ENCODE peak calls at places on chromosomes 3 and 15, in nine cellular contexts. F is Caco-2, E is brain microvascular endothelial cell, H is fibroblast of lung, T is A549, K is pancreas, X is AG09319, I is mucosa of descending colon, R is mesothelial cell of epicardium. J is an unnamed sample.

GRCh38 chr15:79954659-79955058 is 16.3 kb downstream of the BCL2A1 start:
- DNase-seq in T (no peak), R (no peak), E (no peak), X (no peak), H (no peak), K (peak; percentile 26), F (no peak), I (no peak), J (no peak)

GRCh38 chr3:119099785-119100184 is 46.2 kb upstream of the TEX55 start:
- DNase-seq in H (no peak), K (no peak), R (no peak), T (no peak), E (no peak), F (no peak), I (no peak), X (no peak), J (no peak)

GRCh38 chr15:90530250-90531051 is 728 bp downstream of the CRTC3 start:
- DNase-seq in K (peak; percentile 32), X (no peak), E (no peak), F (peak; percentile 53), I (peak; percentile 71), H (peak; percentile 46), T (peak; percentile 40), R (peak; percentile 40), J (peak; percentile 33)

GRCh38 chr3:157428957-157429356 is 7.7 kb upstream of the PTX3 start:
- DNase-seq in X (no peak), R (no peak), I (no peak), E (no peak), F (no peak), H (no peak), K (no peak), T (no peak), J (peak; percentile 11)

GRCh38 chr3:171165499-171165921 is 139.0 kb upstream of the SLC2A2 start:
- DNase-seq in K (no peak), X (no peak), E (no peak), F (no peak), T (no peak), R (no peak), I (no peak), H (no peak), J (no peak)

GRCh38 chr3:13715961-13716360 is 163.9 kb downstream of the WNT7A start:
- DNase-seq in T (no peak), I (no peak), R (no peak), X (no peak), K (no peak), E (no peak), H (no peak), F (no peak), J (no peak)

GRCh38 chr3:160605315-160605714 is 39.9 kb upstream of the KPNA4 start:
- DNase-seq in I (no peak), H (no peak), E (no peak), R (no peak), F (no peak), T (no peak), K (no peak), X (no peak), J (no peak)

GRCh38 chr15:101050647-101051290 is 131.6 kb downstream of the LRRK1 start:
- DNase-seq in R (peak; percentile 10), X (no peak), E (no peak), I (no peak), H (no peak), K (no peak), T (no peak), F (no peak), J (no peak)

GRCh38 chr15:78040653-78041244 is 36.8 kb downstream of the TBC1D2B start:
- DNase-seq in F (no peak), E (no peak), R (no peak), X (no peak), T (no peak), H (no peak), K (no peak), I (no peak), J (peak; percentile 37)

GRCh38 chr15:78038585-78039247 is 38.8 kb downstream of the TBC1D2B start:
- DNase-seq in K (no peak), X (no peak), T (no peak), I (no peak), E (no peak), R (no peak), H (no peak), F (no peak), J (no peak)

GRCh38 chr15:78045189-78045588 is 32.3 kb downstream of the TBC1D2B start:
- DNase-seq in T (no peak), E (no peak), X (no peak), K (no peak), R (no peak), I (no peak), H (no peak), F (no peak), J (no peak)

GRCh38 chr15:78044407-78045155 is 32.9 kb downstream of the TBC1D2B start:
- DNase-seq in E (no peak), K (no peak), F (no peak), R (no peak), T (no peak), X (no peak), I (no peak), H (no peak), J (no peak)

DNA sequence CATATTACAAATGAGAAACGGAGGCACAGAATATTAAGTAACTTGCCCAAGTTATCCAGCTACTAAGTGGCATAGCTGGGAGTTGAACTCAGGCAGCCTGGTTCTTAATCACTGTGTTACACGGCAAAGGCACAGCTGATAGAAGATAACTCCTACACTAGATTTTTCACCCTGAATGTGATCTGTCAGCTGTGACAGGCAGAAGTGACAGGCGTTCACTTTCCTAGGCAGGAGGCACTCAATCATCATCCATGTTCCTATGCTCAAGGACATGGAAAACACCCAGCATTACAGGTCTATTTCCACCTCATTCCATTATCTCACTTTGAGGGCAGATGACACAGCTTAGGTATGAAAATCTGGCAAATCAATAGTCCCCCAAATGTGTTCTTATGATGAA is 35.6 kb downstream of the TBC1D2B start:
- DNase-seq in F (no peak), E (no peak), H (no peak), R (no peak), K (no peak), X (no peak), I (no peak), T (no peak), J (no peak)
- TF ChIP-seq CTCF in F (no peak), E (no peak), H (no peak), R (no peak), K (no peak), X (no peak), I (no peak), T (no peak), J (no peak)

GRCh38 chr3:71582612-71583568 is 638 bp downstream of the FOXP1 start:
- DNase-seq in X (no peak), F (peak; percentile 78), I (peak; percentile 89), R (peak; percentile 64), H (peak; percentile 80), T (peak; percentile 56), K (peak; percentile 87), E (peak; percentile 60), J (peak; percentile 48)

GRCh38 chr3:71580636-71581215 is 2.8 kb downstream of the FOXP1 start:
- DNase-seq in X (no peak), T (no peak), R (no peak), H (peak; percentile 25), K (no peak), F (no peak), E (no peak), I (no peak), J (peak; percentile 36)

GRCh38 chr3:71579934-71580318 is 3.6 kb downstream of the FOXP1 start:
- DNase-seq in E (peak; percentile 53), H (peak; percentile 84), F (peak; percentile 57), X (no peak), K (peak; percentile 34), I (no peak), R (no peak), T (peak; percentile 14), J (peak; percentile 63)

GRCh38 chr3:71581981-71582611 is 1.4 kb downstream of the FOXP1 start:
- DNase-seq in T (peak; percentile 40), X (no peak), I (no peak), F (peak; percentile 75), H (peak; percentile 78), K (peak; percentile 67), R (peak; percentile 43), E (no peak), J (peak; percentile 25)

GRCh38 chr3:71581451-71581980 is 2.0 kb downstream of the FOXP1 start:
- DNase-seq in R (peak; percentile 26), H (peak; percentile 25), E (no peak), F (no peak), T (peak; percentile 23), I (peak; percentile 70), K (peak; percentile 43), X (no peak), J (peak; percentile 58)
- TF ChIP-seq CTCF in R (no peak), H (no peak), E (no peak), F (no peak), T (no peak), I (no peak), K (no peak), X (no peak), J (no peak)

GRCh38 chr15:92633418-92633817 is 22.2 kb downstream of the FAM174B start:
- DNase-seq in R (no peak), K (no peak), H (no peak), T (no peak), F (no peak), E (no peak), X (no peak), I (no peak), J (no peak)

GRCh38 chr15:92633001-92633400 is 22.6 kb downstream of the FAM174B start:
- DNase-seq in T (no peak), F (no peak), K (no peak), E (no peak), X (no peak), R (no peak), H (no peak), I (no peak), J (no peak)

GRCh38 chr15:92629276-92629974 is 26.1 kb downstream of the FAM174B start:
- DNase-seq in X (no peak), R (no peak), F (no peak), T (no peak), H (no peak), K (no peak), I (no peak), E (no peak), J (no peak)

GRCh38 chr15:92629975-92630626 is 25.5 kb downstream of the FAM174B start:
- DNase-seq in I (no peak), F (no peak), T (no peak), K (no peak), R (no peak), H (no peak), E (no peak), X (no peak), J (no peak)

DNA sequence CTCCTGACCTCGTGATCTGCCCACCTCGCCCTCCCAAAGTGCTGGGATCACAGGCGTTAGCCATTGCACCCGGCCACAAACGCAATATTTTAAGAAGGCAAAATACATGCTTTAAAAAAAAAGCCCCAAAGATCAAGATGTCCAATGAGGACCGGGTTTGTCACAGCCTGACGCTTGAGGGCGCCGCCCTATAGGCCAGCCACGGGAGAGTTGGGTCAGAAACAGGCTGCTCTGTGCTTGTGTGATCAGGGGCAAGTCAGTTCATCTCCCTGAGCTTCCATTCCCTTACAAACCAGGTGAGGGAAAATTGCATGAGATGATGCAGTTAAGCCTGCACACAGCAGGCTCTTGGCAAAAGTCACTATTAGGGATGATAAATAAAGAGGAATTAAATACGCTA is 23.9 kb downstream of the FAM174B start:
- DNase-seq in I (no peak), R (no peak), H (no peak), X (no peak), T (no peak), K (no peak), F (no peak), E (no peak), J (no peak)
- TF ChIP-seq CTCF in I (no peak), R (peak; percentile 23), H (no peak), X (no peak), T (no peak), K (no peak), F (no peak), E (peak; percentile 12), J (no peak)

GRCh38 chr15:74820056-74820455 is 6.4 kb upstream of the CPLX3 start:
- DNase-seq in F (no peak), H (no peak), I (no peak), R (no peak), K (no peak), X (no peak), T (no peak), E (no peak), J (no peak)

GRCh38 chr15:74815121-74815933 is 2.7 kb downstream of the LMAN1L start:
- DNase-seq in I (peak; percentile 87), R (no peak), F (no peak), X (no peak), T (no peak), E (no peak), H (no peak), K (peak; percentile 68), J (no peak)

GRCh38 chr15:74815961-74816360 is 3.3 kb downstream of the LMAN1L start:
- DNase-seq in X (no peak), I (no peak), H (no peak), T (no peak), K (no peak), F (no peak), E (no peak), R (no peak), J (no peak)

GRCh38 chr15:74816624-74817369 is 4.2 kb downstream of the LMAN1L start:
- DNase-seq in R (no peak), F (no peak), H (no peak), T (no peak), I (no peak), E (no peak), X (no peak), K (no peak), J (no peak)

DNA sequence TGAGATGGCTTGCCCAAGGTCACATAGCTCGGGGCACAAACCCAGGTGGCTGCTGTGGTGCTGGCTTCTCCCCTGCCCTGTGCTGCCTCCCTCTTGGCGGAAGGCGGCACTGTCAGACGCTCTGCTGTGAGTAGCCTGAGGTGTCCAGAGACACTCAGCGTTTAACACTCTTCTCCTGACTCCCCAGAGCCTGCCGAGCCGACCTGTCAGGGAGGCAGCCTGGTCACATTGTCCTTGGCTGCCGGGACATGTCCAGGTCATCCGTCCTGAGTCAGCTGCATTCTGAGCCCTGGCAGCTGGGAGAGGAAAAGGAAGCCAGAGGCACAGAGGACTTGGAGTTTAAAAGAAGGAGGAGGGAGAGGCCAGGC is 4.7 kb downstream of the LMAN1L start:
- DNase-seq in K (no peak), I (peak; percentile 76), T (no peak), H (peak; percentile 14), X (no peak), R (no peak), F (no peak), E (peak; percentile 5), J (no peak)
- TF ChIP-seq CTCF in K (no peak), I (no peak), T (no peak), H (peak; percentile 30), X (peak; percentile 20), R (no peak), F (no peak), E (peak; percentile 37), J (peak; percentile 18)

J was measured in fibroblast of the aortic adventitia.